ENCODE peak calls at places on chromosome 19, in four cellular contexts. One of them, this sample, is unnamed.

GRCh38 chr19:51407631-51408131 is 9.8 kb downstream of the SIGLEC10 start:
- DNase-seq in erythroblast: peak
- DNase-seq in ovary: no peak
- DNase-seq in spleen: peak
- DNase-seq in this sample: peak

GRCh38 chr19:41871573-41872383 is 5.3 kb upstream of the CD79A start:
- DNase-seq in erythroblast: no peak
- DNase-seq in ovary: no peak
- DNase-seq in spleen: peak
- DNase-seq in this sample: no peak

GRCh38 chr19:27865927-27866777 is 1346.8 kb downstream of the UQCRFS1 start:
- DNase-seq in erythroblast: no peak
- DNase-seq in ovary: no peak
- DNase-seq in spleen: no peak
- DNase-seq in this sample: no peak

GRCh38 chr19:39405930-39406655 is 554 bp upstream of the ZFP36 start:
- DNase-seq in erythroblast: peak
- DNase-seq in ovary: no peak
- DNase-seq in spleen: peak
- DNase-seq in this sample: no peak

GRCh38 chr19:35264281-35265125 is 4.3 kb upstream of the USF2 start:
- DNase-seq in erythroblast: no peak
- DNase-seq in ovary: no peak
- DNase-seq in spleen: peak
- DNase-seq in this sample: no peak

GRCh38 chr19:42283248-42284065 is 14.4 kb downstream of the CIC start:
- DNase-seq in erythroblast: peak
- DNase-seq in ovary: peak
- DNase-seq in spleen: peak
- DNase-seq in this sample: peak

GRCh38 chr19:5339950-5340636 is 519 bp downstream of the PTPRS start:
- DNase-seq in erythroblast: no peak
- DNase-seq in ovary: peak
- DNase-seq in spleen: no peak
- DNase-seq in this sample: no peak

GRCh38 chr19:52961981-52962380 is 700 bp downstream of the ZNF816 start:
- DNase-seq in erythroblast: no peak
- DNase-seq in ovary: no peak
- DNase-seq in spleen: no peak
- DNase-seq in this sample: no peak

GRCh38 chr19:35587326-35587725 is 1.4 kb downstream of the PMIS2 start:
- DNase-seq in erythroblast: no peak
- DNase-seq in ovary: no peak
- DNase-seq in spleen: no peak
- DNase-seq in this sample: no peak

GRCh38 chr19:33235269-33235995 is 9.8 kb upstream of the SLC7A10 start:
- DNase-seq in erythroblast: peak
- DNase-seq in ovary: peak
- DNase-seq in spleen: peak
- DNase-seq in this sample: peak

GRCh38 chr19:34300380-34300779 is 46.0 kb downstream of the GARRE1 start:
- DNase-seq in erythroblast: no peak
- DNase-seq in ovary: no peak
- DNase-seq in spleen: no peak
- DNase-seq in this sample: no peak

GRCh38 chr19:2775556-2776430 is 7.3 kb downstream of the SGTA start:
- DNase-seq in erythroblast: peak
- DNase-seq in ovary: no peak
- DNase-seq in spleen: peak
- DNase-seq in this sample: peak

GRCh38 chr19:34459614-34460013 is 21.9 kb upstream of the WTIP start:
- DNase-seq in erythroblast: no peak
- DNase-seq in ovary: no peak
- DNase-seq in spleen: no peak
- DNase-seq in this sample: no peak

GRCh38 chr19:10086032-10086903 is at the start of gene SHFL:
- DNase-seq in erythroblast: peak
- DNase-seq in ovary: peak
- DNase-seq in spleen: peak
- DNase-seq in this sample: peak

GRCh38 chr19:11279505-11280236 is 16.3 kb upstream of the TSPAN16 start:
- DNase-seq in erythroblast: no peak
- DNase-seq in ovary: no peak
- DNase-seq in spleen: no peak
- DNase-seq in this sample: no peak

GRCh38 chr19:10766049-10766623 is 48.3 kb downstream of the DNM2 start:
- DNase-seq in erythroblast: no peak
- DNase-seq in ovary: no peak
- DNase-seq in spleen: no peak
- DNase-seq in this sample: no peak

GRCh38 chr19:29479941-29480340 is 45.9 kb upstream of the VSTM2B start:
- DNase-seq in erythroblast: no peak
- DNase-seq in ovary: no peak
- DNase-seq in spleen: no peak
- DNase-seq in this sample: no peak

GRCh38 chr19:56091066-56091490 is 30.0 kb downstream of the ZNF787 start:
- DNase-seq in erythroblast: no peak
- DNase-seq in ovary: no peak
- DNase-seq in spleen: no peak
- DNase-seq in this sample: no peak

GRCh38 chr19:41940443-41941409 is 12.5 kb upstream of the ERFL start:
- DNase-seq in erythroblast: no peak
- DNase-seq in ovary: no peak
- DNase-seq in spleen: peak
- DNase-seq in this sample: no peak

GRCh38 chr19:1249298-1249989 is 1.1 kb downstream of the MIDN start:
- DNase-seq in erythroblast: peak
- DNase-seq in ovary: peak
- DNase-seq in spleen: peak
- DNase-seq in this sample: peak

GRCh38 chr19:2811735-2812413 is 7.8 kb upstream of the ZNF554 start:
- DNase-seq in erythroblast: no peak
- DNase-seq in ovary: no peak
- DNase-seq in spleen: no peak
- DNase-seq in this sample: no peak

GRCh38 chr19:51323481-51323891 is 12.0 kb downstream of the IGLON5 start:
- DNase-seq in erythroblast: no peak
- DNase-seq in ovary: no peak
- DNase-seq in spleen: peak
- DNase-seq in this sample: no peak

DNA sequence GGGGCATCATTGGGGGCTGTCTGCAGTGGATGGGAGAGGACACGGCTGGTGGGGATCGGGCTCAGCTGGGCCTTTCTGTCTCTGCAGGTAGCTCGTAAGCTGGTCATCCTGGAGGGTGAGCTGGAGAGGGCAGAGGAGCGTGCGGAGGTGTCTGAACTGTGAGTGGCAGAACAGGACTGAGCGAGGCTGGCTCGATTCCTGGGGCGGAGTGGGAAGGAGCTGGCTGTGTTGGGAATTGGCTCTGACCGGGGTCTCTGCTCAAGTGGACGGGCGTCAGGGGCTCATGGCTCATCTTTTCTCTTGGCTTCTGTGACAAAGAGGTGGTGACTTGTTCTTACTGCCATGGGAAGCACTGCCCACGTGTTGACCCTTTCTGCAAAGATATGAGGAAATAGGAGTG is 11.6 kb downstream of the TPM4 start:
- DNase-seq in erythroblast: no peak
- DNase-seq in ovary: no peak
- DNase-seq in spleen: no peak
- DNase-seq in this sample: no peak
- TF ChIP-seq POLR2A in erythroblast: no peak
- TF ChIP-seq POLR2A in ovary: no peak
- TF ChIP-seq POLR2A in spleen: no peak
- TF ChIP-seq POLR2A in this sample: no peak

GRCh38 chr19:45492627-45493470 is 4.0 kb downstream of the RTN2 start:
- DNase-seq in erythroblast: peak
- DNase-seq in ovary: no peak
- DNase-seq in spleen: no peak
- DNase-seq in this sample: no peak
- TF ChIP-seq POLR2A in erythroblast: peak
- TF ChIP-seq POLR2A in ovary: no peak
- TF ChIP-seq POLR2A in spleen: no peak
- TF ChIP-seq POLR2A in this sample: no peak

GRCh38 chr19:7637374-7638256 is 705 bp downstream of the STXBP2 start:
- DNase-seq in erythroblast: peak
- DNase-seq in ovary: no peak
- DNase-seq in spleen: peak
- DNase-seq in this sample: no peak

GRCh38 chr19:7638802-7639465 is 2.0 kb downstream of the STXBP2 start:
- DNase-seq in erythroblast: no peak
- DNase-seq in ovary: no peak
- DNase-seq in spleen: no peak
- DNase-seq in this sample: no peak

GRCh38 chr19:7635670-7636069 is 1.2 kb upstream of the STXBP2 start:
- DNase-seq in erythroblast: no peak
- DNase-seq in ovary: no peak
- DNase-seq in spleen: no peak
- DNase-seq in this sample: no peak

GRCh38 chr19:7636317-7636690 is 606 bp upstream of the STXBP2 start:
- DNase-seq in erythroblast: no peak
- DNase-seq in ovary: no peak
- DNase-seq in spleen: no peak
- DNase-seq in this sample: no peak

GRCh38 chr19:7636691-7637373 is at the start of gene STXBP2:
- DNase-seq in erythroblast: peak
- DNase-seq in ovary: no peak
- DNase-seq in spleen: peak
- DNase-seq in this sample: no peak
- TF ChIP-seq POLR2A in erythroblast: peak
- TF ChIP-seq POLR2A in ovary: no peak
- TF ChIP-seq POLR2A in spleen: peak
- TF ChIP-seq POLR2A in this sample: no peak

DNA sequence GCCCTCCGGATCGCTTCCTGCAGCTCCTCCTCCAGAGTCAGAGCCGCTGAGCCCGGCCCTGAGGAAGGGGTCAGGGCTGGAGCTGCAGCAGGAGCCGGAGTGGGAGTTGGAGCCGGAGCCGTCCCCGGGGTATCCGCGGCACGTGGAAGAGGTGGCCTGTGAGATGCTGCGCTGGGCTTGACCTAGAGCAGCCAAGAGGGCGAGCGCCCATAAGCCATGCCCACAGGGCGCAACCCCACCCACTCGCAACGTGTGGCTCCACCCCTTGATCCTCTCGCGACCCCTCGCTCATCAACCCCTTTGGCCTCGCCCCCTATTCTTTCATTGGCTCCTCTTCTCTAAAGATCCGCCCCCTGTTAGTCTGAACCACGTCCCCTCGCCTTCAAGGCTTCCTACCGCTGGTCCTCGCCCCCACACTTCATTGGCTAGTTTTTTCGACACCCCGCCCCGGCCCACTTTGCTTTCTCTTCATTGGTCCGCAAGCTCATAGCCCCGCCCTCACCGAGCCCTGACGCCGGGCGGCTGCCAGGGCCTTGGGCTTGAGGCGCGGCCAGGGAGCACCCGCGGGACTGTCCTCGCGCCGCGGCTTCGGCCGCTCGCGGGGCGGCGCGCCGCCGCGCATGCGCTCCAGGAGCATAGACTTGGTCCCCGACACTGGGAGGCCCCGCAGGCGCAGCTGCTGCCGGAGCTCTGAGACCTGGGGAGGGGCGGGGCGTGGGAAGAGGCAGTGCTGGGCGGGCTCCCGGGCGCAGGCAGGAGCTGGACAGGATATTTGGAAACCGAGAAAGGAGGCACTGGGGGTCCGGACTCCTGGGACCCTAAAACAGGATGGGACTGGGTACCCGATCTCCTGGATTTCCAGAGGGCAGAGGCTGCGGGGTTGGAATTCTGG is 5.4 kb downstream of the MAMSTR start:
- DNase-seq in erythroblast: peak
- DNase-seq in ovary: peak
- DNase-seq in spleen: peak
- DNase-seq in this sample: peak
- TF ChIP-seq POLR2A in erythroblast: no peak
- TF ChIP-seq POLR2A in ovary: no peak
- TF ChIP-seq POLR2A in spleen: no peak
- TF ChIP-seq POLR2A in this sample: peak

DNA sequence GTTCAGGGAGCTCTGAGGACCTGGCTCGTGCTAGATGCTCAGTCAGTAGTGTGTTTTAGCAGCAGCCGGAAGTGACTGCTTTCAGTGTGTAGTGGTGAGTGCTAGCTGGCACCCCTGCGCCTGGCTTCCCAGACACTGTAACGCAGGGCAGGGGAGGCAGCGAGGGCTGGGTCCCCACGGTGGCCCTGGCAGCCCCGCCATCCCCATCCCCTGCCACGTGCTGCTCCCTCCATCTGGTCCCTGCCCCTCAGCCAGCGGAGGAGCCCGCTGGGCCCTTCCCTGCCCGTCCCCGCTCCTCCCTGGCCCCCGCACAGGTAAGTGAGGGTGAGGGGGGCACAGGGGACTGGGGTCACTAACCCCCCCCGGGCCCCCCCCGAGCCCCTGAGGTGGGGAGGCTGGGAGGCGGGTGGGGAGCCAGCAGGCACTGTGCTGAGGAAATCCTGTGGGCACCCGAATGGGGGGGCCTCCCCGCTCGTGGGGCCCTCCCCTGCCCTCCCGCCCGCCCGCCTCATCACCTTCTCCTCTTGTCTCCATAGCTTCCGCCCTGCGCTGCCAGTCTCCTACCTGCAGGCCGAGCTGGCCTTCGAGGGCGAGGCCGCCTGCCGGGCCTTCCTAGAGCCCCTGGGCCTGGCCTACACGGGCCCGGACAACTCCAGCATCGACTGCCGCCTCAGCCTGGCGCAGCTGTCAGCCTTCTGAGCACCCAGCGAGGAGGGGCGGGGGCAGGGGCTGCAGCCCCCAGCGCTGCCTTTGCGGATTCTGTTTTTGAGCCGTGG is 3.2 kb downstream of the LENG9 start:
- DNase-seq in erythroblast: no peak
- DNase-seq in ovary: no peak
- DNase-seq in spleen: peak
- DNase-seq in this sample: no peak
- TF ChIP-seq POLR2A in erythroblast: no peak
- TF ChIP-seq POLR2A in ovary: no peak
- TF ChIP-seq POLR2A in spleen: no peak
- TF ChIP-seq POLR2A in this sample: no peak

GRCh38 chr19:7680606-7681335 is at the start of gene TRAPPC5:
- DNase-seq in erythroblast: peak
- DNase-seq in ovary: peak
- DNase-seq in spleen: peak
- DNase-seq in this sample: peak
- TF ChIP-seq POLR2A in erythroblast: no peak
- TF ChIP-seq POLR2A in ovary: peak
- TF ChIP-seq POLR2A in spleen: peak
- TF ChIP-seq POLR2A in this sample: peak

This sample was measured in H54.